ENCODE peak calls at places on chromosomes 6 and 20, in seven cellular contexts. O, L, Q, P, M, Y and K are unnamed samples.
A peak's percentile ranks its signal among the peaks of the same experiment; 100 is the strongest.

GRCh38 chr6:167796668-167797031 is 30.1 kb upstream of the AFDN start:
- DNase-seq in P (no peak), L (peak; percentile 41), Q (no peak), O (no peak), M (peak; percentile 25), Y (no peak), K (peak; percentile 66)

GRCh38 chr6:157034433-157035230 is 257.5 kb downstream of the ARID1B start:
- DNase-seq in M (no peak), O (no peak), P (peak; percentile 72), Y (no peak), Q (peak; percentile 55), L (no peak), K (no peak)

GRCh38 chr6:156775717-156776116 is 1.5 kb upstream of the ARID1B start:
- DNase-seq in L (no peak), Q (no peak), Y (no peak), O (no peak), P (no peak), M (no peak), K (no peak)

GRCh38 chr6:73236147-73236750 is 11.0 kb upstream of the KHDC1L start:
- DNase-seq in Y (no peak), P (peak; percentile 97), Q (peak; percentile 72), L (no peak), M (no peak), O (no peak), K (no peak)

GRCh38 chr20:53774487-53775203 is 181.0 kb upstream of the ZNF217 start:
- DNase-seq in Y (no peak), O (no peak), M (no peak), L (peak; percentile 28), P (peak; percentile 95), Q (peak; percentile 87), K (no peak)

GRCh38 chr6:122289721-122290501 is 109.5 kb upstream of the HSF2 start:
- DNase-seq in L (no peak), Q (peak; percentile 4), M (no peak), O (no peak), P (peak; percentile 7), Y (no peak), K (no peak)

GRCh38 chr6:105594821-105595220 is 191.9 kb upstream of the PREP start:
- DNase-seq in Y (no peak), Q (peak; percentile 58), P (peak; percentile 41), O (no peak), M (no peak), L (no peak), K (no peak)

GRCh38 chr20:34621383-34622367 is 55.2 kb downstream of the PIGU start:
- DNase-seq in Q (peak; percentile 80), M (no peak), O (no peak), Y (no peak), L (no peak), P (peak; percentile 64), K (no peak)

GRCh38 chr6:8578006-8578405 is 142.7 kb upstream of the SLC35B3 start:
- DNase-seq in Y (no peak), M (no peak), L (no peak), O (no peak), P (no peak), Q (no peak), K (no peak)

GRCh38 chr20:48827880-48828733 is at the start of gene PREX1:
- DNase-seq in L (peak; percentile 86), Y (peak; percentile 32), P (peak; percentile 61), Q (peak; percentile 89), O (peak; percentile 48), M (peak; percentile 74), K (peak; percentile 92)

GRCh38 chr6:3813150-3813780 is 35.9 kb upstream of the FAM50B start:
- DNase-seq in P (peak; percentile 56), Y (peak; percentile 69), M (no peak), L (peak; percentile 86), Q (peak; percentile 32), O (no peak), K (no peak)

GRCh38 chr6:45563902-45564301 is 186.2 kb upstream of the SUPT3H start:
- DNase-seq in Q (no peak), M (no peak), L (no peak), O (no peak), Y (no peak), P (no peak), K (no peak)

GRCh38 chr6:125947581-125947980 is 9.0 kb upstream of the HINT3 start:
- DNase-seq in P (peak; percentile 49), Q (peak; percentile 85), L (no peak), O (no peak), Y (peak; percentile 30), M (no peak), K (peak; percentile 72)

GRCh38 chr20:33770005-33770404 is 38.2 kb downstream of the ZNF341 start:
- DNase-seq in M (peak; percentile 65), O (no peak), Q (no peak), Y (no peak), L (no peak), P (no peak), K (peak; percentile 64)

GRCh38 chr6:36033935-36034334 is 6.3 kb downstream of the MAPK14 start:
- DNase-seq in L (no peak), P (peak; percentile 49), Q (peak; percentile 3), M (no peak), O (no peak), Y (no peak), K (no peak)

DNA sequence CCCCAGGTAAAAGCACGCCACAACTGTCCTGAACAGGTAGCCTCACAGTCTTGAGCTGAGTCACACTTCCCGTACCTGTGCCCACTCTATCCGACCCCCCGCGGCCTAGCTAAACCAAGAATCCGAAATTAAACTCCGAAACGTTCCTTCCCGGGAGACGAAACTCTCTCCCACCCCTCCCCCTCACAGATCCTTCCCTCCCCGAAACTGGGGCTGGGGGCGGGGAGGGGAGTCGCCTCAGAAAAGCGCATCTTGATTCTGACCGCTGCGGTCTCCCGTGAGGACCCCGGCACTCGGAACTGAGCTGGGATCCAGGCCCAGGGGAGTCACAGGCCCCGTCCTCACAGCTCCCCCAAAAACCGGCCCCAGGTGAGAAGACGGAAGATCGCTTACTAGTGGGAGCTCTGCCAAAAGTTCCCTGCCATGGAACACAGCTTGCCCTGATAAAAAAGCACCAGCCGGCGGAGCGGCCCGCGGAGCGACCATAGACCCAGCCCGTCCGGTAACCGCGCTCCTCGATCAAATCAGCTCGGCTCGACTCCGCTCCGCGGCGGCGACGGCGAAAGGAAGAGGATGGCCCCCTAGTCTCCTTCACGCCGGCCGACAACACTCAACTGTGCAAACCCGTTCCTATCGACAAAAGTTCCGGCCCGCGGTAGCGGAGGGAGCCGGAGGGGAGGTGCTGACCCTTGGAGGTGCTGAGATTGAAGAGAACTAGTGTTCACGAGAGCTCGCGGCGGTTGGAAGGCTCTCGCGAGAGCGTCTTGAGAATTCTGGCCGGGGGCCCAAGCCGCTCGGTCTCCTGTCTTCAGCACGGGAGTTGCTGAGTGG is at the start of gene CCNC:
- DNase-seq in P (peak; percentile 96), Q (peak; percentile 97), L (peak; percentile 91), O (peak; percentile 81), M (peak; percentile 96), Y (peak; percentile 93), K (peak; percentile 84)
- TF ChIP-seq POLR2A in P (peak; percentile 91), Q (peak; percentile 53), L (peak; percentile 59), O (peak; percentile 37), M (no peak), Y (peak; percentile 36), K (peak; percentile 52)

DNA sequence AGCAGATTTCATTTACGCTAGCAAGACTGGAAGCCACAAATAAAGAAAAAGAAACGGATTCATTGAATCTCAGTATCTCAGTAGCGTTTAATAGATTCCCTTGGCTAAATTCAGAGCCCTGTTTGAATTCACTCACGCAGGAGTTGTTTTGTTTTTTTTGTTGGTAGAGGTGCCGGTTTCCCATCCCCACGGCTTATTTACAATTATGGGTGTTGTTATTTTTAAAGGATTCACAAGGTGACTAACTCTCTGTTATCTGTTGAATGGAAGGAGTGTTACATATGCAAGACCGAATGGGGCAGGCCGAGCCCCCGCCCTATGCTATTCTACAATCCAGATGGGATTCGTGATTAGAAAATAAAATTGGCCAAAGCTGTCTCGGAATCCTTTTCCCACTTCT is 2.3 kb upstream of the INSM1 start:
- DNase-seq in P (no peak), M (no peak), Y (no peak), L (no peak), Q (no peak), O (no peak), K (no peak)
- H3K27ac ChIP-seq in P (no peak overlapping the region), M (no peak overlapping the region), Y (no peak overlapping the region), L (no peak overlapping the region), Q (no peak overlapping the region), O (no peak overlapping the region), K (no peak overlapping the region)

DNA sequence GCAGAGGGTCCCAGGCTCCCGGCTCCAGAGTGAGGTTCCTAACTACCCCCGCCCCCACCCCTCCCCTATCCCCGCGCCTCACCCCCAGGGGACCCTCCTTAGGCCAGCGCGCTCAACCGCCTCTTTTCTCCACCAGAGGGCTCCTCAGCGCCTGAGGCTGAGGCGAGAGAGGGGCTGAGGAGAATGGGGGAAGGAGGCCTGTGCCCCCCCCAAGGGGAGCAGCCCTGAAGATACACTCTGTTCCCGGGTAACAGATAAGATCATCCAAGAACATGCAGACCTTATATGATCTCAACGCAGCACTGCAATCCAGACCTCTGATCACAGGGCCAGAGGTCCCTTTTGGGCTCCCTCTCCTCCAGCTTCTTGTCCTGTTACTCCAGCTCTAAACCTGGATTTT is 43.3 kb upstream of the MRPS10 start:
- DNase-seq in Q (no peak), O (no peak), Y (peak; percentile 58), L (no peak), M (peak; percentile 70), P (no peak), K (peak; percentile 65)
- TF ChIP-seq CTCF in Q (peak; percentile 61), O (peak; percentile 26), Y (peak; percentile 50), L (peak; percentile 51), M (peak; percentile 36), P (peak; percentile 47), K (no peak)

GRCh38 chr6:136289579-136290405 is at the start of gene BCLAF1:
- DNase-seq in Q (peak; percentile 98), Y (peak; percentile 100), O (peak; percentile 99), M (peak; percentile 100), L (peak; percentile 99), P (peak; percentile 99), K (peak; percentile 100)
- TF ChIP-seq POLR2A in Q (peak; percentile 82), Y (peak; percentile 99), O (peak; percentile 100), M (peak; percentile 99), L (peak; percentile 99), P (peak; percentile 98), K (peak; percentile 98)

GRCh38 chr20:45405566-45406259 is 2.4 kb upstream of the DBNDD2 start:
- DNase-seq in Q (no peak), P (no peak), L (peak; percentile 57), O (no peak), Y (peak; percentile 42), M (no peak), K (peak; percentile 19)
- H3K27ac ChIP-seq in Q (peak overlapping the region; percentile 83), P (no peak overlapping the region), L (peak overlapping the region; percentile 99), O (peak overlapping the region; percentile 97), Y (peak overlapping the region; percentile 95), M (peak overlapping the region; percentile 84), K (peak overlapping the region; percentile 92)

DNA sequence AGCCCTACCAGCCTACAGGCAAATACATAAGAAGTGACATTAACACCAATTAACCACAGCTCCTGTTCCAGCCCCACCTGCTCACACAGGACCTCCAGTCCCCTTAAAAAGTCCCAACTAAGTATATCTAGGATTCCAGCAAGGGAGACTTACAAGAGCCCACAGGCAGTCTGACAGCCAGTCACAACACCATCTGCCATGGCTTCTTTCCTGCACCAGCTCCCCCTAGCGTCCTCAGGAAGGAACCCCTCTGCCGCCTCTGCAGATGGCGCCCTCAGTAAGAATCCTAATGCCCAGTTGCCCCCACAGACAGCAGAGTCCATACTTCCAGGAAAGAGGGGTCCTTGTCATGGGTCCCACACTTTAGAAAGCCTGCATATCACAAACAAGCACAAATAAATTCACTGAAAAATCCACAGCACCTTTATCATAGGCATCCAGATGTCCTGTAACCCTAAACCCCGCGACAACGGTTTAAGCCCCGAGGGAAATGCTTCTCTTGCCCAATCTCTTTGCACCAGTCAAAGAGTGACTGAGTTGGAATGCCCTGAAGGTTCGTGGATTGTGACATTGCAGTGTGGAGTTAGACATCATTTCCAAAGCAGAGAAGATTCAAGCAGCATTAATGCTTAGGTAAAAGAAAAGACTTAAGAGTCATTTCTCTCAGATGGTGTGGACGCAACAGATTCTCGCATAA is 121.9 kb downstream of the HIVEP2 start:
- DNase-seq in Y (no peak), M (peak; percentile 26), O (no peak), L (no peak), Q (peak; percentile 53), P (no peak), K (no peak)
- TF ChIP-seq CTCF in Y (no peak), M (peak; percentile 12), O (no peak), L (no peak), Q (peak; percentile 19), P (peak; percentile 19), K (peak; percentile 35)